ENCODE peak calls at places on chromosomes 5 and 9, in ten cellular contexts. J is A549, E is H1, F is tibial nerve, X is K562, G is sigmoid colon, B is transverse colon, Q is SK-N-SH, S is esophagus muscularis mucosa, H is stomach. C is an unnamed sample.

GRCh38 chr9:134386951-134387831 is 60.9 kb downstream of the RXRA start:
- DNase-seq in E (no peak), X (no peak), B (peak; percentile 42), S (no peak), F (no peak), Q (no peak), J (no peak), H (peak; percentile 75), G (peak; percentile 95), C (peak; percentile 60)

GRCh38 chr5:39113354-39113953 is 39.3 kb upstream of the RICTOR start:
- DNase-seq in H (no peak), S (no peak), E (no peak), Q (no peak), F (no peak), J (no peak), X (peak; percentile 47), G (no peak), B (no peak), C (no peak)

GRCh38 chr5:33756481-33756880 is 135.3 kb downstream of the ADAMTS12 start:
- DNase-seq in F (no peak), H (no peak), Q (no peak), J (no peak), S (no peak), G (no peak), X (no peak), B (no peak), E (no peak), C (no peak)

GRCh38 chr9:96686638-96687335 is 31.7 kb upstream of the PRXL2C start:
- DNase-seq in X (no peak), G (peak; percentile 90), B (peak; percentile 75), H (peak; percentile 74), Q (peak; percentile 91), S (peak; percentile 95), F (peak; percentile 52), E (peak; percentile 90), J (peak; percentile 51), C (peak; percentile 69)

GRCh38 chr5:33848554-33848953 is 43.2 kb downstream of the ADAMTS12 start:
- DNase-seq in G (no peak), B (no peak), X (no peak), J (no peak), E (no peak), H (no peak), Q (no peak), F (no peak), S (no peak), C (no peak)

GRCh38 chr9:99040911-99041582 is 63.9 kb upstream of the TGFBR1 start:
- DNase-seq in E (no peak), S (no peak), F (no peak), B (no peak), G (no peak), J (no peak), X (no peak), H (no peak), Q (no peak), C (no peak)

GRCh38 chr5:76709762-76710161 is 6.2 kb upstream of the F2R start:
- DNase-seq in G (no peak), X (no peak), E (no peak), B (no peak), S (no peak), Q (no peak), H (no peak), J (no peak), F (no peak), C (no peak)

GRCh38 chr5:138647261-138647788 is 72.1 kb upstream of the HSPA9 start:
- DNase-seq in H (no peak), B (no peak), Q (no peak), F (no peak), S (no peak), X (no peak), G (no peak), J (no peak), E (no peak), C (no peak)

GRCh38 chr9:16276866-16277265 is 593.6 kb downstream of the BNC2 start:
- DNase-seq in J (no peak), Q (no peak), X (no peak), B (no peak), S (no peak), F (no peak), E (no peak), G (no peak), H (no peak), C (no peak)

GRCh38 chr5:168118042-168118668 is 173.3 kb upstream of the WWC1 start:
- DNase-seq in S (no peak), F (no peak), E (peak; percentile 54), Q (no peak), B (no peak), G (no peak), H (no peak), J (no peak), X (no peak), C (no peak)

GRCh38 chr9:137411260-137411659 is 11.7 kb downstream of the EXD3 start:
- DNase-seq in G (no peak), X (no peak), B (no peak), S (no peak), F (no peak), J (no peak), H (no peak), Q (no peak), E (no peak), C (no peak)

GRCh38 chr5:7762267-7762666 is 88.7 kb downstream of the CFAP90 start:
- DNase-seq in E (no peak), F (no peak), G (no peak), J (no peak), B (no peak), H (no peak), Q (no peak), X (no peak), S (peak; percentile 70), C (no peak)

GRCh38 chr9:106324071-106324470 is 538.9 kb upstream of the ZNF462 start:
- DNase-seq in Q (no peak), H (no peak), G (no peak), E (no peak), S (no peak), B (no peak), F (no peak), J (no peak), X (no peak), C (no peak)

GRCh38 chr5:169762338-169763095 is 125.4 kb downstream of the DOCK2 start:
- DNase-seq in Q (no peak), E (no peak), S (no peak), J (no peak), H (no peak), B (no peak), F (no peak), G (no peak), X (no peak), C (no peak)

GRCh38 chr5:176611435-176611834 is 1.5 kb upstream of the GPRIN1 start:
- DNase-seq in Q (no peak), G (no peak), J (no peak), B (peak; percentile 76), E (peak; percentile 86), X (peak; percentile 89), F (peak; percentile 38), S (no peak), H (peak; percentile 71), C (peak; percentile 62)

GRCh38 chr5:20615888-20616563 is 628.0 kb upstream of the CDH18 start:
- DNase-seq in S (no peak), H (no peak), X (peak; percentile 15), J (no peak), E (no peak), G (no peak), F (no peak), Q (no peak), B (no peak), C (no peak)

GRCh38 chr5:120567066-120567465 is 103.0 kb downstream of the PRR16 start:
- DNase-seq in B (no peak), E (no peak), H (no peak), S (no peak), F (no peak), Q (no peak), G (no peak), X (no peak), J (no peak), C (no peak)

GRCh38 chr5:61817472-61818326 is 485.6 kb downstream of the ZSWIM6 start:
- DNase-seq in S (peak; percentile 72), X (peak; percentile 26), G (no peak), Q (peak; percentile 51), B (peak; percentile 31), J (peak; percentile 36), F (peak; percentile 15), H (peak; percentile 36), E (no peak), C (peak; percentile 60)
- TF ChIP-seq EP300 in S (no peak), X (no peak), G (no peak), Q (no peak), B (no peak), J (no peak), F (no peak), H (no peak), E (no peak), C (no peak)

DNA sequence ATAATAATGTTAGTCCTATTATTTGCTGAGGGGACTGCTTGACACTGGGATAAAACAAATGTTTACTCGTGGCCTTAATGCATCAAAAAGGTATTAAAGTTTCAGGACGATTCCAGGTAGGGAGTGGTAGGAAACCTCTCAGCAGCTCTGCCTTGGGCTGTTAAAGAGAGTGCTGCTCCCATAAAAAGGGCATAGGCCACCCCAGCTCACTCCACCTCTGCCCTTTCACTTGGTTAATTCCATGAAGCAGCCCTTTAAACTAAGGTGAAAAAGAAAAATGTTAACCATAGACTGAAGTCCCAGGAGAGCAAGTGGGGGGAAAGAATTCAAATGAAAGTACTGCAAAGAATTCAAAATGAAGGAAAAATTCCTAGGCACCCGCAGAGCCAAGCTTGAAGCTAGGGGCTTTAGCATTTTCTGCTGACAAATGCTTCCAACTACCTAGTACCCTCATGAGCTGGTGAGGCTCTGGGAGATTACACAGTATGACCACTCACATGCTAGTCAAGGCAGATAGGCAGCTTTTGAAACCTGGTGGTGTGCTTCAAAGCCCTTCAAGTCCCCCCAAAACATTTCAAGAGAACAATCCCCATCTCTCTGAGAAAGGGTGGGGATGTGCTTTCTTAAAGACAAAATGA is 8.5 kb downstream of the KLF9 start:
- DNase-seq in B (peak; percentile 46), G (no peak), E (no peak), F (no peak), J (no peak), X (no peak), S (no peak), H (no peak), Q (no peak), C (peak; percentile 16)
- H3K4me1 ChIP-seq in B (peaks cover 44% of the 10 kb centered on the region), G (peaks cover 85% of the 10 kb centered on the region), E (peaks cover 7% of the 10 kb centered on the region), F (no peaks in the 10 kb centered on the region), J (no peaks in the 10 kb centered on the region), X (peaks cover 8% of the 10 kb centered on the region), S (peaks cover 83% of the 10 kb centered on the region), H (peaks cover 82% of the 10 kb centered on the region), Q (peaks cover 5% of the 10 kb centered on the region), C (peaks cover 48% of the 10 kb centered on the region)

GRCh38 chr5:54663876-54664275 is 146.3 kb downstream of the SNX18 start:
- DNase-seq in F (peak; percentile 37), H (no peak), X (no peak), G (peak; percentile 78), B (peak; percentile 22), E (no peak), J (no peak), S (no peak), Q (no peak), C (no peak)
- TF ChIP-seq EP300 in F (peak; percentile 96), H (no peak), X (no peak), G (no peak), B (no peak), E (no peak), J (no peak), S (no peak), Q (no peak), C (no peak)

GRCh38 chr9:119412399-119412798 is 43.2 kb upstream of the BRINP1 start:
- DNase-seq in F (no peak), J (no peak), B (no peak), G (no peak), E (no peak), X (no peak), S (no peak), Q (no peak), H (no peak), C (no peak)
- H3K4me1 ChIP-seq in F (no peaks in the 10 kb centered on the region), J (no peaks in the 10 kb centered on the region), B (no peaks in the 10 kb centered on the region), G (no peaks in the 10 kb centered on the region), E (no peaks in the 10 kb centered on the region), X (no peaks in the 10 kb centered on the region), S (no peaks in the 10 kb centered on the region), Q (peaks cover 4% of the 10 kb centered on the region), H (no peaks in the 10 kb centered on the region), C (no peaks in the 10 kb centered on the region)

C was measured in ovary.